ENCODE peak calls at places on chromosomes 2 and 18, in ten cellular contexts. T is WERI-Rb-1, R is epithelial cell of prostate, Z is bronchial epithelial cell, H is adrenal gland, P is 8988T, C is fibroblast of gingiva, U is endothelial cell, Q is spleen, S is NCI-H69. V is an unnamed sample.

GRCh38 chr2:30321466-30321865 is 90.1 kb downstream of the LBH start:
- DNase-seq in U (no peak), R (no peak), H (no peak), Q (no peak), Z (peak), S (no peak), C (no peak), P (no peak), T (no peak), V (no peak)

GRCh38 chr18:610214-610928 is 13.6 kb downstream of the CLUL1 start:
- DNase-seq in T (no peak), H (no peak), U (no peak), Z (no peak), P (no peak), C (no peak), R (no peak), S (no peak), Q (no peak), V (no peak)

GRCh38 chr18:60466671-60467070 is 94.1 kb upstream of the MC4R start:
- DNase-seq in Q (no peak), S (no peak), H (no peak), P (no peak), U (no peak), C (peak), T (no peak), R (no peak), Z (no peak), V (no peak)

GRCh38 chr2:197852127-197852526 is 47.7 kb downstream of the PLCL1 start:
- DNase-seq in C (no peak), H (no peak), R (no peak), P (no peak), Z (no peak), T (no peak), S (peak), U (no peak), Q (no peak), V (no peak)

GRCh38 chr2:241692448-241692847 is 5.8 kb upstream of the DTYMK start:
- DNase-seq in Z (peak), Q (no peak), S (no peak), R (no peak), T (no peak), U (no peak), P (no peak), C (peak), H (no peak), V (no peak)

GRCh38 chr2:227479865-227480475 is 8.0 kb downstream of the AGFG1 start:
- DNase-seq in U (no peak), P (no peak), T (no peak), R (no peak), Q (no peak), S (peak), C (peak), H (no peak), Z (no peak), V (no peak)

GRCh38 chr2:101063753-101064502 is 61.8 kb downstream of the RPL31 start:
- DNase-seq in S (no peak), C (peak), Z (no peak), R (peak), T (no peak), Q (no peak), P (no peak), U (no peak), H (no peak), V (peak)

GRCh38 chr18:3998698-3999333 is 456.3 kb downstream of the DLGAP1 start:
- DNase-seq in Q (no peak), C (peak), R (no peak), U (peak), S (peak), P (no peak), H (peak), Z (peak), T (no peak), V (peak)

GRCh38 chr18:11005528-11005927 is 143.8 kb downstream of the PIEZO2 start:
- DNase-seq in H (peak), P (no peak), R (peak), Z (peak), U (no peak), C (no peak), T (no peak), S (no peak), Q (no peak), V (peak)

GRCh38 chr2:239993291-239993690 is 31.9 kb downstream of the NDUFA10 start:
- DNase-seq in U (no peak), R (no peak), H (no peak), C (no peak), Z (no peak), Q (no peak), P (no peak), S (no peak), T (no peak), V (no peak)

GRCh38 chr2:76760367-76760704 is 761.8 kb downstream of the LRRTM4 start:
- DNase-seq in T (no peak), H (no peak), U (no peak), C (no peak), S (no peak), P (no peak), Q (no peak), Z (no peak), R (no peak), V (no peak)

GRCh38 chr2:20304411-20304810 is 46.2 kb downstream of the PUM2 start:
- DNase-seq in S (no peak), T (no peak), U (no peak), H (no peak), Q (no peak), C (no peak), P (no peak), R (no peak), Z (peak), V (no peak)

GRCh38 chr2:98917031-98917459 is 19.0 kb downstream of the CRACDL start:
- DNase-seq in U (no peak), P (peak), S (peak), C (peak), R (no peak), Q (no peak), H (no peak), Z (peak), T (no peak), V (peak)

GRCh38 chr2:231369580-231370428 is 25.7 kb upstream of the B3GNT7 start:
- DNase-seq in H (no peak), C (no peak), R (no peak), S (no peak), Z (no peak), U (no peak), T (no peak), P (no peak), Q (peak), V (no peak)

GRCh38 chr18:11327656-11328055 is 178.3 kb upstream of the PIEZO2 start:
- DNase-seq in Z (no peak), U (no peak), P (no peak), S (no peak), Q (no peak), R (no peak), T (no peak), H (no peak), C (peak), V (no peak)

GRCh38 chr2:62760555-62760954 is 55.0 kb downstream of the EHBP1 start:
- DNase-seq in S (no peak), H (peak), U (no peak), C (peak), R (no peak), P (no peak), Q (no peak), Z (peak), T (no peak), V (no peak)

GRCh38 chr18:74928194-74928968 is 280.6 kb downstream of the PTGR3 start:
- DNase-seq in S (no peak), C (no peak), T (no peak), Q (no peak), R (no peak), H (no peak), Z (no peak), P (no peak), U (no peak), V (no peak)

GRCh38 chr2:172664766-172665165 is 70.9 kb upstream of the RAPGEF4 start:
- DNase-seq in U (no peak), Z (no peak), H (no peak), S (no peak), R (no peak), T (no peak), P (no peak), Q (no peak), C (peak), V (no peak)

GRCh38 chr2:32715391-32715841 is 87.6 kb downstream of the TTC27 start:
- DNase-seq in R (no peak), S (no peak), P (no peak), Q (no peak), C (no peak), H (no peak), U (no peak), T (no peak), Z (peak), V (no peak)

GRCh38 chr2:137836671-137837070 is 127.6 kb upstream of the HNMT start:
- DNase-seq in S (no peak), Z (no peak), H (no peak), R (no peak), Q (no peak), P (no peak), C (no peak), U (no peak), T (no peak), V (no peak)

GRCh38 chr18:54127759-54128378 is 96.6 kb downstream of the MBD2 start:
- DNase-seq in U (peak), Z (peak), P (peak), Q (no peak), R (no peak), C (peak), S (peak), H (peak), T (peak), V (peak)

GRCh38 chr18:13378150-13378549 is 159.6 kb downstream of the LDLRAD4 start:
- DNase-seq in P (no peak), C (no peak), H (no peak), Q (no peak), R (no peak), T (no peak), U (no peak), S (no peak), Z (no peak), V (no peak)

GRCh38 chr18:59988098-59988706 is 88.4 kb downstream of the PMAIP1 start:
- DNase-seq in Z (peak), S (peak), R (no peak), Q (no peak), C (peak), P (no peak), U (peak), T (peak), H (peak), V (peak)

GRCh38 chr2:219675206-219675605 is 47.8 kb downstream of the SLC4A3 start:
- DNase-seq in H (no peak), Z (peak), Q (no peak), R (no peak), U (no peak), S (peak), T (no peak), C (no peak), P (no peak), V (no peak)

GRCh38 chr2:130870161-130870485 is 33.4 kb downstream of the ARHGEF4 start:
- DNase-seq in P (no peak), Z (no peak), H (no peak), U (no peak), T (no peak), R (no peak), Q (no peak), S (no peak), C (no peak), V (no peak)

GRCh38 chr2:26276488-26276887 is 31.7 kb downstream of the HADHB start:
- DNase-seq in R (no peak), U (no peak), C (no peak), S (no peak), Q (no peak), T (no peak), P (no peak), Z (no peak), H (no peak), V (no peak)

GRCh38 chr2:66679422-66679821 is 244.5 kb downstream of the MEIS1 start:
- DNase-seq in H (no peak), U (no peak), C (no peak), R (no peak), S (peak), P (no peak), Q (no peak), Z (no peak), T (peak), V (no peak)

GRCh38 chr18:3041857-3042256 is 28.9 kb upstream of the LPIN2 start:
- DNase-seq in R (no peak), T (no peak), P (no peak), Q (no peak), H (no peak), U (no peak), C (no peak), S (no peak), Z (no peak), V (no peak)

GRCh38 chr18:44584900-44585299 is 95.8 kb upstream of the SETBP1 start:
- DNase-seq in R (no peak), P (no peak), H (no peak), S (no peak), C (no peak), U (no peak), T (no peak), Q (no peak), Z (peak), V (no peak)

GRCh38 chr2:8611712-8612111 is 70.1 kb upstream of the ID2 start:
- DNase-seq in S (no peak), R (no peak), Q (no peak), H (no peak), P (no peak), C (no peak), T (no peak), Z (no peak), U (no peak), V (peak)

GRCh38 chr2:157838442-157839161 is 37.5 kb downstream of the ACVR1 start:
- DNase-seq in Z (peak), Q (no peak), P (peak), R (no peak), H (peak), T (no peak), C (peak), U (no peak), S (peak), V (peak)